ENCODE peak calls at places on chromosomes 1 and 21, in nine cellular contexts. H, O, R, Q, I, W, T, D and J are unnamed samples.

GRCh38 chr1:183583466-183583865 is 6.8 kb downstream of the NCF2 start:
- DNase-seq in Q (no peak), D (no peak), W (no peak), I (no peak), R (no peak), H (peak; percentile 81), T (no peak), O (no peak), J (no peak)

GRCh38 chr21:34846601-34847112 is 177.9 kb downstream of the CLIC6 start:
- DNase-seq in T (no peak), R (no peak), D (peak; percentile 52), I (no peak), O (no peak), W (no peak), Q (no peak), H (peak; percentile 70), J (no peak)

GRCh38 chr1:162022626-162023025 is 1.0 kb downstream of the OLFML2B start:
- DNase-seq in Q (no peak), R (no peak), O (no peak), I (no peak), D (peak; percentile 40), H (no peak), T (no peak), W (no peak), J (no peak)

GRCh38 chr1:164748253-164748899 is 189.4 kb downstream of the PBX1 start:
- DNase-seq in O (peak; percentile 52), D (no peak), R (no peak), T (no peak), H (no peak), Q (peak; percentile 33), W (no peak), I (no peak), J (no peak)

GRCh38 chr1:153567621-153568366 is 2.1 kb upstream of the S100A2 start:
- DNase-seq in H (peak; percentile 57), O (peak; percentile 77), W (no peak), R (peak; percentile 60), D (peak; percentile 80), T (peak; percentile 59), I (no peak), Q (no peak), J (peak; percentile 53)

GRCh38 chr1:92031281-92032110 is 1.7 kb downstream of the EPHX4 start:
- DNase-seq in R (no peak), Q (no peak), D (no peak), T (no peak), W (no peak), H (no peak), O (peak; percentile 13), I (no peak), J (no peak)

GRCh38 chr1:44405041-44405803 is at the start of gene RNF220:
- DNase-seq in O (peak; percentile 82), D (peak; percentile 91), R (peak; percentile 45), Q (peak; percentile 26), T (peak; percentile 80), H (peak; percentile 76), I (peak; percentile 69), W (peak; percentile 62), J (peak; percentile 82)

GRCh38 chr1:8464987-8465386 is 147.1 kb downstream of the SLC45A1 start:
- DNase-seq in T (no peak), R (no peak), W (no peak), D (no peak), O (peak; percentile 37), H (no peak), I (no peak), Q (no peak), J (no peak)

GRCh38 chr1:241985787-241986186 is 13.1 kb downstream of the MAP1LC3C start:
- DNase-seq in Q (peak; percentile 11), W (no peak), D (peak; percentile 84), T (peak; percentile 69), H (no peak), O (peak; percentile 72), R (no peak), I (peak; percentile 66), J (peak; percentile 58)

GRCh38 chr1:9294910-9295636 is 2.4 kb downstream of the SPSB1 start:
- DNase-seq in O (peak; percentile 40), R (no peak), W (no peak), Q (no peak), D (no peak), I (no peak), H (no peak), T (peak; percentile 38), J (no peak)

GRCh38 chr1:9289724-9290493 is 2.8 kb upstream of the SPSB1 start:
- DNase-seq in R (no peak), H (no peak), T (no peak), O (peak; percentile 28), W (no peak), Q (no peak), D (no peak), I (no peak), J (no peak)

GRCh38 chr1:100253552-100253951 is 3.9 kb upstream of the DBT start:
- DNase-seq in R (no peak), W (no peak), Q (no peak), O (no peak), T (no peak), I (no peak), H (no peak), D (peak; percentile 45), J (no peak)